ENCODE peak calls at places on chromosomes 1 and 21, in eight cellular contexts. One of them, this sample, is unnamed.

GRCh38 chr1:89516055-89516454 is 8.6 kb upstream of the LRRC8B start:
- DNase-seq in choroid plexus epithelial cell: peak
- DNase-seq in nephron progenitor cell: no peak
- DNase-seq in esophagus squamous epithelium: no peak
- DNase-seq in foreskin fibroblast: peak
- DNase-seq in pancreas: no peak
- DNase-seq in HFF-Myc: peak
- DNase-seq in GM20000: no peak
- DNase-seq in this sample: peak

GRCh38 chr1:3657578-3658230 is 5.4 kb downstream of the TP73 start:
- DNase-seq in choroid plexus epithelial cell: no peak
- DNase-seq in nephron progenitor cell: no peak
- DNase-seq in esophagus squamous epithelium: no peak
- DNase-seq in foreskin fibroblast: no peak
- DNase-seq in pancreas: no peak
- DNase-seq in HFF-Myc: no peak
- DNase-seq in GM20000: no peak
- DNase-seq in this sample: no peak

GRCh38 chr1:5947071-5947821 is 45.0 kb downstream of the NPHP4 start:
- DNase-seq in choroid plexus epithelial cell: no peak
- DNase-seq in nephron progenitor cell: no peak
- DNase-seq in esophagus squamous epithelium: no peak
- DNase-seq in foreskin fibroblast: no peak
- DNase-seq in pancreas: no peak
- DNase-seq in HFF-Myc: no peak
- DNase-seq in GM20000: no peak
- DNase-seq in this sample: no peak

GRCh38 chr1:227317541-227318002 is 720 bp downstream of the CDC42BPA start:
- DNase-seq in choroid plexus epithelial cell: peak
- DNase-seq in nephron progenitor cell: peak
- DNase-seq in esophagus squamous epithelium: no peak
- DNase-seq in foreskin fibroblast: peak
- DNase-seq in pancreas: peak
- DNase-seq in HFF-Myc: no peak
- DNase-seq in GM20000: peak
- DNase-seq in this sample: no peak

GRCh38 chr1:214476229-214476957 is 75.0 kb downstream of the PTPN14 start:
- DNase-seq in choroid plexus epithelial cell: peak
- DNase-seq in nephron progenitor cell: no peak
- DNase-seq in esophagus squamous epithelium: no peak
- DNase-seq in foreskin fibroblast: no peak
- DNase-seq in pancreas: no peak
- DNase-seq in HFF-Myc: no peak
- DNase-seq in GM20000: no peak
- DNase-seq in this sample: no peak

GRCh38 chr1:51719146-51719545 is 102.3 kb downstream of the OSBPL9 start:
- DNase-seq in choroid plexus epithelial cell: no peak
- DNase-seq in nephron progenitor cell: no peak
- DNase-seq in esophagus squamous epithelium: no peak
- DNase-seq in foreskin fibroblast: no peak
- DNase-seq in pancreas: no peak
- DNase-seq in HFF-Myc: no peak
- DNase-seq in GM20000: no peak
- DNase-seq in this sample: no peak

GRCh38 chr21:33036430-33037162 is 10.9 kb downstream of the OLIG2 start:
- DNase-seq in choroid plexus epithelial cell: peak
- DNase-seq in nephron progenitor cell: no peak
- DNase-seq in esophagus squamous epithelium: no peak
- DNase-seq in foreskin fibroblast: peak
- DNase-seq in pancreas: no peak
- DNase-seq in HFF-Myc: peak
- DNase-seq in GM20000: peak
- DNase-seq in this sample: no peak

GRCh38 chr21:21003701-21004100 is 5.5 kb downstream of the NCAM2 start:
- DNase-seq in choroid plexus epithelial cell: peak
- DNase-seq in nephron progenitor cell: peak
- DNase-seq in esophagus squamous epithelium: no peak
- DNase-seq in foreskin fibroblast: no peak
- DNase-seq in pancreas: no peak
- DNase-seq in HFF-Myc: peak
- DNase-seq in GM20000: no peak
- DNase-seq in this sample: no peak

GRCh38 chr1:80248886-80249285 is 1242.4 kb upstream of the ADGRL4 start:
- DNase-seq in choroid plexus epithelial cell: peak
- DNase-seq in nephron progenitor cell: no peak
- DNase-seq in esophagus squamous epithelium: no peak
- DNase-seq in foreskin fibroblast: peak
- DNase-seq in pancreas: no peak
- DNase-seq in HFF-Myc: no peak
- DNase-seq in GM20000: no peak
- DNase-seq in this sample: no peak

GRCh38 chr1:37575692-37576091 is 19.0 kb downstream of the DNALI1 start:
- DNase-seq in choroid plexus epithelial cell: peak
- DNase-seq in nephron progenitor cell: no peak
- DNase-seq in esophagus squamous epithelium: no peak
- DNase-seq in foreskin fibroblast: no peak
- DNase-seq in pancreas: no peak
- DNase-seq in HFF-Myc: no peak
- DNase-seq in GM20000: no peak
- DNase-seq in this sample: no peak

GRCh38 chr1:178739285-178740045 is 14.4 kb downstream of the RALGPS2 start:
- DNase-seq in choroid plexus epithelial cell: peak
- DNase-seq in nephron progenitor cell: no peak
- DNase-seq in esophagus squamous epithelium: no peak
- DNase-seq in foreskin fibroblast: peak
- DNase-seq in pancreas: no peak
- DNase-seq in HFF-Myc: peak
- DNase-seq in GM20000: no peak
- DNase-seq in this sample: no peak

GRCh38 chr1:204139952-204140351 is 11.9 kb downstream of the ETNK2 start:
- DNase-seq in choroid plexus epithelial cell: no peak
- DNase-seq in nephron progenitor cell: no peak
- DNase-seq in esophagus squamous epithelium: no peak
- DNase-seq in foreskin fibroblast: no peak
- DNase-seq in pancreas: no peak
- DNase-seq in HFF-Myc: no peak
- DNase-seq in GM20000: no peak
- DNase-seq in this sample: no peak

GRCh38 chr21:45074048-45074817 is at the start of gene ADARB1:
- DNase-seq in choroid plexus epithelial cell: peak
- DNase-seq in nephron progenitor cell: peak
- DNase-seq in esophagus squamous epithelium: no peak
- DNase-seq in foreskin fibroblast: peak
- DNase-seq in pancreas: peak
- DNase-seq in HFF-Myc: no peak
- DNase-seq in GM20000: peak
- DNase-seq in this sample: no peak

GRCh38 chr21:45073301-45074047 is 906 bp upstream of the ADARB1 start:
- DNase-seq in choroid plexus epithelial cell: no peak
- DNase-seq in nephron progenitor cell: peak
- DNase-seq in esophagus squamous epithelium: no peak
- DNase-seq in foreskin fibroblast: no peak
- DNase-seq in pancreas: peak
- DNase-seq in HFF-Myc: no peak
- DNase-seq in GM20000: peak
- DNase-seq in this sample: no peak

GRCh38 chr21:45075606-45076244 is 1.3 kb downstream of the ADARB1 start:
- DNase-seq in choroid plexus epithelial cell: peak
- DNase-seq in nephron progenitor cell: no peak
- DNase-seq in esophagus squamous epithelium: no peak
- DNase-seq in foreskin fibroblast: no peak
- DNase-seq in pancreas: no peak
- DNase-seq in HFF-Myc: no peak
- DNase-seq in GM20000: no peak
- DNase-seq in this sample: no peak

GRCh38 chr21:45076245-45076661 is 1.9 kb downstream of the ADARB1 start:
- DNase-seq in choroid plexus epithelial cell: peak
- DNase-seq in nephron progenitor cell: no peak
- DNase-seq in esophagus squamous epithelium: no peak
- DNase-seq in foreskin fibroblast: no peak
- DNase-seq in pancreas: no peak
- DNase-seq in HFF-Myc: no peak
- DNase-seq in GM20000: no peak
- DNase-seq in this sample: no peak

DNA sequence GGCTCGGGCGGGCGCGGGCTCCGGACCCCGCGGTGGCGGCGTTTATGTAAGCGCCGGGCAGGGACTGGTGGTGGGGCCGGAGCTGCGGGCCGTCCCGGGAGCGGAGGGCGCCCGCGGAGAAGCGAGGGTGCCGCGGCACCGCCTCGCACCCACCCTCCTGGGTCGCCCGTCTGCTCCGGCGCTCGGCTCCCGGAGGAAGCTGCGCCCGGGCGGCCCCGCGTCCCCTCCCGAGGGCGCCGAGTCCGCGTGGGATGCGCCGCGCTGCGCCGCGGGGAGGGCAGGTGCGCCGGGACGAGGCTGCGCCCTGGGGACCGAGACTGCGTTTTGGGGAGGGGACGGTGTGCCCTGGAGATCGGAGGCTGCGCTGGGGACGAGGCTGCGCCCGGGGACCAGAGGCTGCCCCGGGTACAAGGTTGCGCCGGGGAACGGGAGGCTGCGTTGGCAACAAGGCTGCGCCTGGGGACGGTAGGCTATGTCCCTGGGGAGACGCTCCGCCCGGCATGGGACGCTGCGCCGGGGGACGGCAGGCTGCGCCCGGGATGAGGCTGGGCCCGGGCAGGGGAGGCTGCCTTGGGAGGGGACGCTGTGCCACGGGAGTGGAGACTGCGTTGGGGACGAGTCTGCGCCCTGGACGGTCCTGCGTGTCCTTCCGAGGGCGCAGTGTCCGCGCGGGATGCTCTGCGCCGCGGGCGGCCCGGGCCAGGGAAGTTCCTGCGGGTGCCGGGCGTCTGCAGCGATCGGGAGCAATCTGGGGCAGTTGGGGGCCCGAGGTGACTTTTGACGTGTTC is 632 bp downstream of the ADARB1 start:
- DNase-seq in choroid plexus epithelial cell: no peak
- DNase-seq in nephron progenitor cell: peak
- DNase-seq in esophagus squamous epithelium: no peak
- DNase-seq in foreskin fibroblast: peak
- DNase-seq in pancreas: peak
- DNase-seq in HFF-Myc: no peak
- DNase-seq in GM20000: peak
- DNase-seq in this sample: no peak
- TF ChIP-seq CTCF in choroid plexus epithelial cell: no peak
- TF ChIP-seq CTCF in nephron progenitor cell: no peak
- TF ChIP-seq CTCF in esophagus squamous epithelium: no peak
- TF ChIP-seq CTCF in foreskin fibroblast: no peak
- TF ChIP-seq CTCF in pancreas: no peak
- TF ChIP-seq CTCF in HFF-Myc: no peak
- TF ChIP-seq CTCF in GM20000: no peak
- TF ChIP-seq CTCF in this sample: no peak

GRCh38 chr21:42010507-42011493 is 640 bp upstream of the ZBTB21 start:
- DNase-seq in choroid plexus epithelial cell: peak
- DNase-seq in nephron progenitor cell: peak
- DNase-seq in esophagus squamous epithelium: no peak
- DNase-seq in foreskin fibroblast: no peak
- DNase-seq in pancreas: peak
- DNase-seq in HFF-Myc: no peak
- DNase-seq in GM20000: peak
- DNase-seq in this sample: no peak

GRCh38 chr21:42007541-42007940 is 2.6 kb downstream of the ZBTB21 start:
- DNase-seq in choroid plexus epithelial cell: no peak
- DNase-seq in nephron progenitor cell: no peak
- DNase-seq in esophagus squamous epithelium: no peak
- DNase-seq in foreskin fibroblast: no peak
- DNase-seq in pancreas: no peak
- DNase-seq in HFF-Myc: no peak
- DNase-seq in GM20000: no peak
- DNase-seq in this sample: no peak

GRCh38 chr21:42009831-42010506 is at the start of gene ZBTB21:
- DNase-seq in choroid plexus epithelial cell: peak
- DNase-seq in nephron progenitor cell: peak
- DNase-seq in esophagus squamous epithelium: peak
- DNase-seq in foreskin fibroblast: peak
- DNase-seq in pancreas: peak
- DNase-seq in HFF-Myc: peak
- DNase-seq in GM20000: peak
- DNase-seq in this sample: peak

GRCh38 chr21:42006765-42007164 is 3.4 kb downstream of the ZBTB21 start:
- DNase-seq in choroid plexus epithelial cell: no peak
- DNase-seq in nephron progenitor cell: no peak
- DNase-seq in esophagus squamous epithelium: no peak
- DNase-seq in foreskin fibroblast: no peak
- DNase-seq in pancreas: no peak
- DNase-seq in HFF-Myc: no peak
- DNase-seq in GM20000: no peak
- DNase-seq in this sample: no peak

GRCh38 chr21:42009018-42009830 is 936 bp downstream of the ZBTB21 start:
- DNase-seq in choroid plexus epithelial cell: peak
- DNase-seq in nephron progenitor cell: peak
- DNase-seq in esophagus squamous epithelium: no peak
- DNase-seq in foreskin fibroblast: no peak
- DNase-seq in pancreas: peak
- DNase-seq in HFF-Myc: no peak
- DNase-seq in GM20000: peak
- DNase-seq in this sample: no peak
- TF ChIP-seq CTCF in choroid plexus epithelial cell: no peak
- TF ChIP-seq CTCF in nephron progenitor cell: no peak
- TF ChIP-seq CTCF in esophagus squamous epithelium: no peak
- TF ChIP-seq CTCF in foreskin fibroblast: no peak
- TF ChIP-seq CTCF in pancreas: no peak
- TF ChIP-seq CTCF in HFF-Myc: no peak
- TF ChIP-seq CTCF in GM20000: peak
- TF ChIP-seq CTCF in this sample: peak

GRCh38 chr1:228734881-228735801 is at the start of gene RHOU:
- DNase-seq in choroid plexus epithelial cell: peak
- DNase-seq in nephron progenitor cell: peak
- DNase-seq in esophagus squamous epithelium: no peak
- DNase-seq in foreskin fibroblast: peak
- DNase-seq in pancreas: peak
- DNase-seq in HFF-Myc: no peak
- DNase-seq in GM20000: peak
- DNase-seq in this sample: no peak
- TF ChIP-seq CTCF in choroid plexus epithelial cell: peak
- TF ChIP-seq CTCF in nephron progenitor cell: peak
- TF ChIP-seq CTCF in esophagus squamous epithelium: peak
- TF ChIP-seq CTCF in foreskin fibroblast: no peak
- TF ChIP-seq CTCF in pancreas: peak
- TF ChIP-seq CTCF in HFF-Myc: no peak
- TF ChIP-seq CTCF in GM20000: peak
- TF ChIP-seq CTCF in this sample: peak

GRCh38 chr1:86149591-86149990 is 7.0 kb downstream of the COL24A1 start:
- DNase-seq in choroid plexus epithelial cell: no peak
- DNase-seq in nephron progenitor cell: no peak
- DNase-seq in esophagus squamous epithelium: no peak
- DNase-seq in foreskin fibroblast: no peak
- DNase-seq in pancreas: no peak
- DNase-seq in HFF-Myc: no peak
- DNase-seq in GM20000: no peak
- DNase-seq in this sample: no peak

GRCh38 chr1:86150553-86151055 is 6.0 kb downstream of the COL24A1 start:
- DNase-seq in choroid plexus epithelial cell: peak
- DNase-seq in nephron progenitor cell: no peak
- DNase-seq in esophagus squamous epithelium: no peak
- DNase-seq in foreskin fibroblast: no peak
- DNase-seq in pancreas: no peak
- DNase-seq in HFF-Myc: no peak
- DNase-seq in GM20000: no peak
- DNase-seq in this sample: no peak

GRCh38 chr1:86151427-86151826 is 5.1 kb downstream of the COL24A1 start:
- DNase-seq in choroid plexus epithelial cell: peak
- DNase-seq in nephron progenitor cell: no peak
- DNase-seq in esophagus squamous epithelium: no peak
- DNase-seq in foreskin fibroblast: peak
- DNase-seq in pancreas: no peak
- DNase-seq in HFF-Myc: no peak
- DNase-seq in GM20000: no peak
- DNase-seq in this sample: no peak

GRCh38 chr1:86146566-86146965 is 10.0 kb downstream of the COL24A1 start:
- DNase-seq in choroid plexus epithelial cell: peak
- DNase-seq in nephron progenitor cell: no peak
- DNase-seq in esophagus squamous epithelium: no peak
- DNase-seq in foreskin fibroblast: no peak
- DNase-seq in pancreas: no peak
- DNase-seq in HFF-Myc: no peak
- DNase-seq in GM20000: no peak
- DNase-seq in this sample: no peak
- TF ChIP-seq CTCF in choroid plexus epithelial cell: peak
- TF ChIP-seq CTCF in nephron progenitor cell: no peak
- TF ChIP-seq CTCF in esophagus squamous epithelium: no peak
- TF ChIP-seq CTCF in foreskin fibroblast: peak
- TF ChIP-seq CTCF in pancreas: no peak
- TF ChIP-seq CTCF in HFF-Myc: no peak
- TF ChIP-seq CTCF in GM20000: no peak
- TF ChIP-seq CTCF in this sample: no peak